ENCODE peak calls at places on chromosome 13, in nine cellular contexts. S, B, F, X, T, W, U, A and G are unnamed samples.

GRCh38 chr13:74288361-74288911 is 154.2 kb upstream of the KLF12 start:
- DNase-seq in S (no peak), B (no peak), F (no peak), X (no peak), T (peak), W (peak), U (peak), A (no peak), G (no peak)

GRCh38 chr13:64819081-64819480 is 2411.1 kb downstream of the PCDH9 start:
- DNase-seq in S (no peak), B (no peak), F (no peak), X (no peak), T (no peak), W (no peak), U (no peak), A (no peak), G (no peak)

GRCh38 chr13:28574617-28575142 is 79.8 kb upstream of the FLT1 start:
- DNase-seq in S (peak), B (no peak), F (no peak), X (peak), T (no peak), W (no peak), U (peak), A (peak), G (no peak)

GRCh38 chr13:36431204-36432105 is 840 bp upstream of the CCNA1 start:
- DNase-seq in S (no peak), B (no peak), F (no peak), X (no peak), T (peak), W (no peak), U (peak), A (no peak), G (no peak)

GRCh38 chr13:23621316-23621645 is 51.1 kb downstream of the TNFRSF19 start:
- DNase-seq in S (peak), B (no peak), F (no peak), X (no peak), T (no peak), W (no peak), U (peak), A (peak), G (no peak)

GRCh38 chr13:26600345-26600761 is 42.9 kb downstream of the WASF3 start:
- DNase-seq in S (no peak), B (no peak), F (no peak), X (no peak), T (no peak), W (no peak), U (no peak), A (peak), G (no peak)

GRCh38 chr13:45518525-45519235 is 53.9 kb downstream of the COG3 start:
- DNase-seq in S (no peak), B (no peak), F (no peak), X (no peak), T (no peak), W (no peak), U (peak), A (peak), G (no peak)

GRCh38 chr13:30870049-30870884 is 35.8 kb upstream of the MEDAG start:
- DNase-seq in S (peak), B (peak), F (no peak), X (peak), T (peak), W (peak), U (peak), A (peak), G (peak)

GRCh38 chr13:65555973-65556372 is 1674.2 kb downstream of the PCDH9 start:
- DNase-seq in S (no peak), B (no peak), F (no peak), X (no peak), T (no peak), W (no peak), U (no peak), A (no peak), G (no peak)

GRCh38 chr13:24217601-24218281 is 57.2 kb downstream of the SPATA13 start:
- DNase-seq in S (no peak), B (no peak), F (no peak), X (no peak), T (no peak), W (no peak), U (no peak), A (no peak), G (no peak)

GRCh38 chr13:58254961-58255360 is 623.4 kb downstream of the PCDH17 start:
- DNase-seq in S (no peak), B (no peak), F (no peak), X (no peak), T (no peak), W (no peak), U (no peak), A (no peak), G (no peak)

GRCh38 chr13:24618219-24618955 is 61.8 kb upstream of the ATP12A start:
- DNase-seq in S (no peak), B (no peak), F (no peak), X (no peak), T (no peak), W (no peak), U (no peak), A (no peak), G (no peak)

GRCh38 chr13:44816701-44817684 is 172.3 kb downstream of the NUFIP1 start:
- DNase-seq in S (no peak), B (no peak), F (no peak), X (peak), T (no peak), W (no peak), U (peak), A (peak), G (no peak)

GRCh38 chr13:23868521-23868920 is 20.7 kb downstream of the MIPEP start:
- DNase-seq in S (peak), B (no peak), F (no peak), X (no peak), T (no peak), W (no peak), U (peak), A (peak), G (no peak)

GRCh38 chr13:37403776-37404497 is 194.6 kb downstream of the POSTN start:
- DNase-seq in S (peak), B (no peak), F (no peak), X (no peak), T (no peak), W (no peak), U (peak), A (peak), G (no peak)

GRCh38 chr13:104105418-104106355 is 1039.5 kb upstream of the SLC10A2 start:
- DNase-seq in S (no peak), B (no peak), F (no peak), X (no peak), T (no peak), W (no peak), U (no peak), A (no peak), G (no peak)

GRCh38 chr13:40666905-40667621 is 622 bp upstream of the FOXO1 start:
- DNase-seq in S (no peak), B (peak), F (no peak), X (no peak), T (peak), W (peak), U (no peak), A (no peak), G (no peak)

GRCh38 chr13:90787007-90787406 is 560.5 kb upstream of the MIR17HG start:
- DNase-seq in S (no peak), B (no peak), F (no peak), X (no peak), T (no peak), W (no peak), U (no peak), A (no peak), G (no peak)

DNA sequence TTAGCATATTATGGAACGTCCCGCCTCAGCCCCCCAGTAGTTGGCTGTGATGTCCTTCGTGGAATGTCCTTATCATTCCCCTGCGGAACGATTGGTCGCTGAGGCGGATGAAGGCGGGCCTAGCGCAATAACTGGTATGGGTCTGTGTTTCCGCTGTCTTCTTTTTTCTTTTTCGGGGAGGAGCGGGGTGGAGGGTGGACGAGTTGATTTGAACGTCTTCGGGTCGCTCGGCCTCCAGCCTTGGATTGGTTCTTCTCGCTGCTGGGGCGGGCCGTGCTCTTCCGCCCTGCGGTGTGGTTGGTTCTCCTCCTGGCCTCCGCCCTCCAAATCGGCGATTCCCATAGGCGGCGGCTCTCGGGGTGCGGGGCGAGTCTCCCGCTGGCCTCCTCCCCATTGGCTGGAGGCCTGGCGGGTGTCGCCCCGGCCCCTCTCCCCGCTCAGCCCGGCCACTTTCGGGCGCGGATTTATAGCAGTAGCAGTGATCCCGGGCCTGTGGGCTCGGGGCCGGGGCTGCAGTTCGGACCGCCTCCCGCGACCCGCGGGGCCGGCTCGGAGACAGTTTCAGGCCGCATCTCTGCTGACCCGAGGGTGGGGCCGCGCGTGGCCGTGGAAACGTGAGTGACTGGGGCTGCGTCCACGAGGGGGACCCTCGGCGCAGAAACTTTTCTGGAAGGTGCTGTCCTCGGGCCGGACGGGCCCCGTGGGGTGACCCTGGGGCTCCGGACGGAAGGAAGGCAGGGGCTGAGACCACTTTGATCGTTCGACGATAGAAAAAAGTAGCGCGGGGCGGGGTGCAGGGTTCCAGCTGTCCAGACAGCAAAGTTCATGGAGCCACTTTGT is 2.1 kb downstream of the ING1 start:
- DNase-seq in S (peak), B (peak), F (peak), X (peak), T (peak), W (peak), U (peak), A (peak), G (peak)
- TF ChIP-seq CTCF in S (peak), B (no peak), F (peak), X (peak), T (no peak), W (peak), U (no peak), A (peak), G (peak)

GRCh38 chr13:96988441-96988840 is 5.8 kb downstream of the OXGR1 start:
- DNase-seq in S (no peak), B (no peak), F (no peak), X (no peak), T (no peak), W (no peak), U (no peak), A (no peak), G (no peak)

GRCh38 chr13:96982672-96983071 is 11.6 kb downstream of the OXGR1 start:
- DNase-seq in S (no peak), B (no peak), F (no peak), X (no peak), T (no peak), W (no peak), U (no peak), A (no peak), G (no peak)

GRCh38 chr13:96984061-96984508 is 10.2 kb downstream of the OXGR1 start:
- DNase-seq in S (no peak), B (no peak), F (no peak), X (no peak), T (peak), W (no peak), U (peak), A (no peak), G (no peak)
- TF ChIP-seq CTCF in S (no peak), B (no peak), F (peak), X (peak), T (peak), W (peak), U (peak), A (peak), G (no peak)

DNA sequence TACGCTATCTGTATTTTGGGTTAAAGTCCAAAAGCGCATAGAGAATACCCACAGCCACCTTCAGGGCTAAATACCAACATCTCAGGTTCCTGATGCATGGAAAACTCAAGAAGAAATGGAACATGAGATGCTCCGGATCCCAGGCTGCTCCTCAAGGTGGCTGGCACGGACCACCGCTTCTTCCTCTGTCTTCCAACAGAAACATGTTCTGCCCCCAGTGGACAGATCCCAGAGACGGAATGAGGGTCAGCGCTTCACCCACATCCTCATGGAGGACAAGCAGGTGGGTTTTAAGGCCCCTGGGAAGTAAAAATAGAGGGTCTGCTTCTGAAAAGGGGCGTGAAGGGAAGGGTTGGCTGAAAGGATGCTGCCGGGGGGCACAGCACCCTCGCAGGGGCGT is 17.3 kb downstream of the COL4A1 start:
- DNase-seq in S (no peak), B (no peak), F (no peak), X (no peak), T (no peak), W (no peak), U (no peak), A (no peak), G (peak)
- TF ChIP-seq CTCF in S (no peak), B (no peak), F (no peak), X (no peak), T (no peak), W (no peak), U (no peak), A (no peak), G (peak)

GRCh38 chr13:21501709-21502108 is 42.6 kb upstream of the ZDHHC20 start:
- DNase-seq in S (no peak), B (no peak), F (no peak), X (no peak), T (no peak), W (no peak), U (no peak), A (no peak), G (no peak)
- TF ChIP-seq CTCF in S (no peak), B (no peak), F (no peak), X (peak), T (no peak), W (no peak), U (no peak), A (no peak), G (no peak)

GRCh38 chr13:67725999-67726398 is 495.9 kb upstream of the PCDH9 start:
- DNase-seq in S (no peak), B (no peak), F (no peak), X (no peak), T (no peak), W (no peak), U (no peak), A (no peak), G (no peak)

GRCh38 chr13:67726979-67727378 is 496.8 kb upstream of the PCDH9 start:
- DNase-seq in S (no peak), B (no peak), F (no peak), X (no peak), T (no peak), W (no peak), U (no peak), A (no peak), G (no peak)
- TF ChIP-seq CTCF in S (no peak), B (no peak), F (no peak), X (no peak), T (no peak), W (no peak), U (no peak), A (no peak), G (no peak)